ENCODE peak calls at places on chromosomes 2 and 18, in four cellular contexts. B is iPS DF 6.9, V is occipital lobe, G is Ammon's horn. J is an unnamed sample.

GRCh38 chr2:154554046-154554445 is 144.4 kb upstream of the KCNJ3 start:
- DNase-seq in B (no peak), G (no peak), V (no peak), J (no peak)

GRCh38 chr2:45083175-45083574 is 73.9 kb upstream of the SIX2 start:
- DNase-seq in V (no peak), B (no peak), G (no peak), J (no peak)

GRCh38 chr2:137302957-137303356 is 537.6 kb downstream of the THSD7B start:
- DNase-seq in B (no peak), G (no peak), V (no peak), J (no peak)

GRCh38 chr2:797993-798392 is 120.8 kb upstream of the TMEM18 start:
- DNase-seq in B (no peak), V (no peak), G (no peak), J (no peak)

GRCh38 chr18:22226801-22227200 is 57.4 kb downstream of the GATA6 start:
- DNase-seq in G (no peak), B (no peak), V (no peak), J (no peak)

GRCh38 chr2:170258382-170258781 is 80.4 kb downstream of the MYO3B start:
- DNase-seq in B (no peak), V (no peak), G (no peak), J (no peak)

GRCh38 chr2:213237251-213237650 is 47.0 kb upstream of the SPAG16 start:
- DNase-seq in B (no peak), V (no peak), G (no peak), J (no peak)

GRCh38 chr2:25480561-25480960 is 138.8 kb upstream of the DNMT3A start:
- DNase-seq in G (no peak), B (no peak), V (no peak), J (no peak)

GRCh38 chr2:212228651-212229253 is 309.9 kb downstream of the ERBB4 start:
- DNase-seq in B (no peak), V (no peak), G (no peak), J (no peak)

GRCh38 chr18:24488824-24489493 is 28.5 kb downstream of the HRH4 start:
- DNase-seq in V (no peak), G (peak), B (no peak), J (no peak)

GRCh38 chr18:54939375-54939917 is 19.8 kb downstream of the CCDC68 start:
- DNase-seq in B (no peak), G (no peak), V (no peak), J (no peak)

GRCh38 chr2:207408086-207408794 is 121.5 kb upstream of the CREB1 start:
- DNase-seq in G (peak), B (no peak), V (no peak), J (no peak)